ENCODE peak calls at places on chromosomes 2 and 18, in five cellular contexts. A, O, F, L and N are unnamed samples.

GRCh38 chr18:46411862-46412690 is 244.9 kb downstream of the LOXHD1 start:
- DNase-seq in A (peak), F (peak), O (no peak), L (peak), N (no peak)

GRCh38 chr2:99430614-99431258 is 59.1 kb downstream of the REV1 start:
- DNase-seq in O (no peak), L (no peak), F (no peak), A (no peak), N (no peak)

GRCh38 chr2:145635706-145636427 is 1115.9 kb upstream of the ZEB2 start:
- DNase-seq in A (no peak), O (no peak), F (no peak), L (no peak), N (no peak)

GRCh38 chr2:100185516-100185915 is 43.1 kb upstream of the AFF3 start:
- DNase-seq in L (no peak), O (no peak), A (no peak), F (no peak), N (no peak)

GRCh38 chr2:112229365-112229764 is 25.5 kb downstream of the ZC3H8 start:
- DNase-seq in F (no peak), A (peak), O (no peak), L (no peak), N (peak)

GRCh38 chr2:223969856-223970255 is 12.6 kb downstream of the MRPL44 start:
- DNase-seq in O (peak), L (no peak), F (no peak), A (no peak), N (no peak)

GRCh38 chr18:63974991-63975390 is 5.1 kb downstream of the SERPINB8 start:
- DNase-seq in O (no peak), F (no peak), A (no peak), L (no peak), N (no peak)

GRCh38 chr2:9212661-9213411 is 6.2 kb downstream of the ASAP2 start:
- DNase-seq in L (no peak), O (no peak), A (no peak), F (no peak), N (no peak)

GRCh38 chr2:97738236-97739019 is 25.1 kb downstream of the ZAP70 start:
- DNase-seq in O (no peak), F (no peak), A (no peak), L (no peak), N (no peak)

GRCh38 chr18:5106730-5107129 is 90.3 kb downstream of the AKAIN1 start:
- DNase-seq in A (no peak), L (no peak), O (no peak), F (no peak), N (no peak)

GRCh38 chr2:155099784-155100183 is 401.3 kb downstream of the KCNJ3 start:
- DNase-seq in A (no peak), F (no peak), O (no peak), L (no peak), N (no peak)

GRCh38 chr2:190023860-190024259 is 38.7 kb downstream of the MSTN start:
- DNase-seq in O (peak), F (no peak), L (no peak), A (no peak), N (peak)

GRCh38 chr2:164458801-164459200 is 162.5 kb downstream of the GRB14 start:
- DNase-seq in L (no peak), A (no peak), F (no peak), O (no peak), N (no peak)

GRCh38 chr2:229714736-229715541 is 584 bp upstream of the DNER start:
- DNase-seq in F (no peak), O (peak), A (peak), L (peak), N (peak)

GRCh38 chr18:12531747-12532146 is 124.0 kb downstream of the PRELID3A start:
- DNase-seq in O (no peak), A (no peak), L (no peak), F (no peak), N (no peak)

GRCh38 chr2:2870106-2870505 is 507.5 kb downstream of the EIPR1 start:
- DNase-seq in A (no peak), F (no peak), L (no peak), O (no peak), N (no peak)

GRCh38 chr2:242030226-242030575 is 160.7 kb downstream of the RTP5 start:
- DNase-seq in O (no peak), L (peak), F (no peak), A (peak), N (no peak)

GRCh38 chr18:41073372-41073954 is 881.6 kb upstream of the PIK3C3 start:
- DNase-seq in L (no peak), A (no peak), F (no peak), O (peak), N (peak)

GRCh38 chr2:152433289-152433688 is 98.3 kb downstream of the FMNL2 start:
- DNase-seq in O (no peak), L (no peak), A (no peak), F (no peak), N (no peak)

GRCh38 chr18:32243358-32243757 is 53.5 kb downstream of the MEP1B start:
- DNase-seq in A (no peak), O (no peak), L (no peak), F (no peak), N (no peak)

GRCh38 chr2:5730386-5730785 is 38.2 kb downstream of the SOX11 start:
- DNase-seq in F (no peak), O (no peak), L (no peak), A (no peak), N (no peak)

GRCh38 chr2:69559696-69560482 is 83.7 kb downstream of the AAK1 start:
- DNase-seq in O (peak), F (no peak), L (no peak), A (peak), N (peak)

GRCh38 chr2:8546319-8547283 is 135.3 kb upstream of the ID2 start:
- DNase-seq in O (no peak), A (peak), L (no peak), F (no peak), N (no peak)

GRCh38 chr2:29920631-29921559 is 491 bp downstream of the ALK start:
- DNase-seq in L (peak), F (no peak), O (no peak), A (peak), N (no peak)

GRCh38 chr2:235494716-235495372 is 1.0 kb downstream of the AGAP1 start:
- DNase-seq in O (peak), L (peak), A (peak), F (peak), N (peak)

GRCh38 chr2:2109186-2109585 is 221.9 kb downstream of the MYT1L start:
- DNase-seq in O (no peak), L (no peak), A (no peak), F (no peak), N (no peak)

GRCh38 chr2:204984421-204984925 is 439.2 kb downstream of the PARD3B start:
- DNase-seq in L (no peak), O (peak), F (no peak), A (no peak), N (no peak)

GRCh38 chr2:39377226-39377939 is 59.7 kb downstream of the MAP4K3 start:
- DNase-seq in A (no peak), O (no peak), F (no peak), L (no peak), N (no peak)

GRCh38 chr2:158966321-158966720 is 2.1 kb upstream of the TANC1 start:
- DNase-seq in A (no peak), L (no peak), F (no peak), O (no peak), N (no peak)

GRCh38 chr2:70371753-70372152 is 69.9 kb upstream of the FAM136A start:
- DNase-seq in A (no peak), L (no peak), F (no peak), O (peak), N (peak)

GRCh38 chr2:98730053-98730850 is 680 bp downstream of the MGAT4A start:
- DNase-seq in L (peak), O (no peak), A (peak), F (peak), N (no peak)

GRCh38 chr2:65913914-65914786 is 481.8 kb upstream of the SPRED2 start:
- DNase-seq in F (no peak), L (no peak), O (no peak), A (no peak), N (no peak)

DNA sequence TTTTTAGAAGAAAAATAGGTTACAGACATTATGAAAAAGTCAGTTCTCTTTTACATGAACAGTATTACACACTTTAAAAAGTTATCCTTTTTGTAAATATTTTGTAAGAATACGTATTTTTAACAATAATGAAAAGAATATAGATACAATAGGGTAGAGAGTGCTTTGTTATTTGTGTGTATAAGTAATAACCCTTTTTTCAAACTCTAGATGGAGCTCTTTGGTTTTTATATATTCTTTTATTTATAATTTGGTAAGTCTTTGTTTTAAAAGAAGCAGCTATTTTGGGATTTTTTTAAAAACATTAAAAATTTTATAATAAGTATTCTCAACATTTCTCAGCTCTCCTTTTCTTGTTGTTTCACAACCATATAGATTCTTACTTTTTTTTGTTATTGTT is 46.2 kb downstream of the ACYP2 start:
- DNase-seq in A (no peak), F (no peak), L (no peak), O (no peak), N (no peak)
- TF ChIP-seq CTCF in A (no peak), F (no peak), L (peak), O (no peak), N (no peak)

DNA sequence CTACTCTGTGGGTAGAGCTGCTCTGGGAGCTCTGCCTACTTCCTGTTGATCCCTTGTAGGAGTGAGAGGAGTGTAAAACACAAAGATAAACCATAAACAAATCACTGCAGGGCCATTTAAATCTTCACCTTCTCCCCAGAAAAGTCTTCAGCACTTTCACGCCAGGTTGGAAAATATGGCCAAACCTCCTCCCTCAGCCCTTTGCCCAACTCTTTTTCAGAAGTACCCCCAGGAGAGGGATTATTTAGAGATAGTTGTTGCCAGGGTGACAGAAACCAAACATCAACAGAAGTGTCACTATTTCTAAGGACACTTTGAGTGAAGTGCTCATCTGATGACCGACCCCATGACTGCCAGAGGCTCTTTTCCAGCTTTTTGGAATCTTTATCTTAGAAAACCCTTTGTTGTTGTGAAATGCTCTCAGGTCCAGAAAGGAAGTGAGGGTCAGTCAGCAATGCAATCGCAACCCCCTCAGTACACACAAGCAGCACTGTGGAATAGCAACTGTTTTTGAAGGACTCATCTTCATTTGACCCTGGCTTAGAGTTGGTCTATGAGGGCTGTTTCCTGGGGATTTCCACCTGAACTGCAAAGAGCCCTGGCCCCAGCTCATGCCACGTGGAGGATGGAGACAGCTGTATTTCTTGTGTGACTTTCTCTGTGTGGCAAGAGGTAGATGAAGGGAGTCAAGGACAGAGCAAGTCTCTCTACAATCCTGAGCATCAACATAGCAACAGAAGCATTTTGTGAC is 114.0 kb upstream of the STON1 start:
- DNase-seq in O (no peak), L (no peak), A (no peak), F (no peak), N (no peak)
- H3K27ac ChIP-seq in O (no peak), L (no peak), A (no peak), F (no peak), N (no peak)

GRCh38 chr2:68244456-68244855 is 7.9 kb downstream of the PPP3R1 start:
- DNase-seq in O (no peak), A (no peak), L (no peak), F (no peak), N (no peak)
- TF ChIP-seq CTCF in O (no peak), A (peak), L (peak), F (no peak), N (no peak)

GRCh38 chr2:18063826-18064485 is 185.5 kb downstream of the KCNS3 start:
- DNase-seq in L (no peak), F (no peak), O (no peak), A (no peak), N (no peak)
- H3K27ac ChIP-seq in L (peak), F (no peak), O (no peak), A (no peak), N (no peak)

DNA sequence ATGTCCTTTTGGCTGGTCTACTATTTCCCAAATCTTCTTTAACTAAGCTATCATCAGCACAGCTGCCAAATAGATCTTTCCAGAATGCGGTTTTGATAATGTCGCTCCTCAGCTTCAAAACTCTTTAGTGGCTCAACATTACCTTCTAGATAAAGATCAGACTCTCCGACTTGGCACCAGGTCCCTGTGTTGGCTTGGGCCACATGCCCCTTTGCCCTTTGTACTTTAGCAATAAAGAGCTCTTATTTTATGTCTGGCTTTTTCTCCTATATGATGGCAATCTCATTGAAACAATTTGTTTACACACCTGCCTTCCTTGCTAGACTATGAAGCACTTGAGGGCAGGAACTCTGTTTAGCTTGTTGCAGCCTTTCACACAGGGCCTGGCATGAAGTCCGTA is 128.9 kb upstream of the GATA6 start:
- DNase-seq in F (no peak), L (no peak), O (no peak), A (no peak), N (no peak)
- TF ChIP-seq CTCF in F (no peak), L (no peak), O (no peak), A (no peak), N (no peak)

DNA sequence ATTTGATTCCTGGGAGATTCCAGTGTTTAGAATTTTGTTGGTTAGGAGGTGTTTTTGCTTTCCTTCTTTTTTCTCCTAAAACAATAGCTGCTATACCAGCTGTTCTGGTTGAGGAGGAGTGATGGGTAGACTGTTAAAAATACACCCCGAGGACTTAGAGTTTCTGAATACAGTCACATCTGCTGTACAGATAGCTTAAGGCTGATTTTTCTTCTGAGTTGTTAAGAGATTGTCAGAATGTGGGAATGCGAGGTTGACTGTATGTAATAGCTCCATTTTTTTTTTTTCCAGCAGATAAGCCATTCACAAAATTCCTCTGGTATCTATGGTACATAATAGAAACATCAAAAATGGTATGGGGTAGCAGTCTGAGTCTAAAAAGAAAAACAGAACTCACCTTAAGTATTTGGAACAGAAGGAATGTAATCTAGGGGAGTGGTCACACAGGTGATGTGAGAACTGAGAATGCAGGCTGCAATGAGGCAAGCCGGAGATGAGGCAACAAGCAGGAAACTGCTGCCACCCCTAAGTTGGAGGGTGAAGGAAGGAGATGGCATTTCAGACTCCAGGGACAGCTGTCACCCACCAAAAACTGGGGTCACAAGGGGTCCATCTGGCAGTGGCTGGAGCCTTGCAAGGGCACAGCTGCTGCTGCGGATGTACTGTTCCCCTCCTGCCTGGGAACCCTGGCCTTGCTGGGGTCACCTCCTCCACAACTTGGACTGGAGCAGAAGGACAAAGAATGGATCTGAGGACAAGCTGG is 2.4 kb downstream of the DGKD start:
- DNase-seq in L (no peak), F (no peak), O (no peak), A (peak), N (no peak)
- H3K27ac ChIP-seq in L (no peak), F (no peak), O (no peak), A (no peak), N (no peak)

GRCh38 chr2:75603477-75603876 is 42.7 kb upstream of the EVA1A start:
- DNase-seq in O (no peak), L (no peak), A (no peak), F (no peak), N (no peak)

GRCh38 chr2:75607988-75608683 is 38.4 kb upstream of the MRPL19 start:
- DNase-seq in O (no peak), A (no peak), L (no peak), F (no peak), N (no peak)

GRCh38 chr2:75606851-75607798 is 39.5 kb upstream of the MRPL19 start:
- DNase-seq in F (no peak), A (no peak), L (no peak), O (peak), N (no peak)

GRCh38 chr2:75604479-75604878 is 42.1 kb upstream of the MRPL19 start:
- DNase-seq in L (no peak), O (no peak), A (no peak), F (no peak), N (no peak)

DNA sequence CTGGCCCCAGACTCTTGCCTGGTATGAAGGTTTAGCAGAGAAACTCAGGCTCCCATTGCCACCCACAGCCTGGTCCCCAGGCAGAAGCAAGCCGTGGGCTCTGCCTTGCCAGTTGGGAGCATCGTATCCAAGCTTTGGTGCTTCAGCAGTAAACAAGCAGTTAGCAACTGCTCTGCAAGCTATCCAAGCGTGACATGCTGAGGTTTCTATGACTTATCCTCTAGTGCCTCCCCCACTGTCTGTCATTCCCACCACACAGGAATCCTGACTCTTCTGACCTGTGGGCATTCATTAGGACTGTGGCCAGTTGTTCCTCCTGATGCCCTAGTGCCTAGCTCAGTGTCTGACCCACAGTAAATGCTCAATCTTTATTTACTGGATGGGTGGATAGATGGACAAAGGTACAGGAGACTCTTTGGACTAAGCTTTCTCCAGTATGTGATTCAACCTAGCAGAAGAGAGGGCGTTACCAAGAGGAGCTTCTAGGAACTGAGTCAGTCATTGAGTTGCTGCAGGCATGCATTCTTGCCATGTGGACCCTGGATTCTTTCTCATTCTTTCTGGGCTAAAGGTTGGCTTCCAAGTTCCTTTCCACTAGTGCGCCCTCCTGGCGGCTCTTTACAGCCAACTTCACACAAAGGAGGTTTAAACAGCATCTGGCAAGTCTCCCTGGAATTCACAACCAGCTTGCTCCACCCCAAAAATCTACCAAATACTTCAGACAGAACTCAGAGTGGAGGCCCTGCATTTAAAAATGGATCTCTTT is 40.6 kb upstream of the MRPL19 start:
- DNase-seq in A (no peak), F (no peak), L (no peak), O (peak), N (peak)
- TF ChIP-seq CTCF in A (no peak), F (no peak), L (no peak), O (peak), N (no peak)